ENCODE peak calls at places on chromosome 15, in seven cellular contexts. X, N, G, O, Q, P and T are unnamed samples.

GRCh38 chr15:29926083-29926388 is 103.8 kb upstream of the TJP1 start:
- DNase-seq in X (no peak), N (no peak), G (no peak), O (no peak), Q (no peak), P (no peak), T (no peak)

GRCh38 chr15:74438696-74439316 is 5.0 kb upstream of the SEMA7A start:
- DNase-seq in X (peak; percentile 61), N (peak; percentile 82), G (peak; percentile 67), O (peak; percentile 62), Q (peak; percentile 89), P (peak; percentile 54), T (peak; percentile 78)

GRCh38 chr15:36571301-36571700 is 8.1 kb upstream of the CDIN1 start:
- DNase-seq in X (no peak), N (no peak), G (peak; percentile 47), O (no peak), Q (peak; percentile 4), P (no peak), T (no peak)

GRCh38 chr15:69595009-69595825 is 142.6 kb downstream of the RPLP1 start:
- DNase-seq in X (no peak), N (no peak), G (no peak), O (no peak), Q (no peak), P (peak; percentile 63), T (no peak)

GRCh38 chr15:79168922-79169322 is 78.3 kb upstream of the RASGRF1 start:
- DNase-seq in X (peak; percentile 48), N (peak; percentile 55), G (peak; percentile 32), O (peak; percentile 51), Q (peak; percentile 62), P (peak; percentile 83), T (peak; percentile 28)

GRCh38 chr15:50176869-50177268 is 5.1 kb upstream of the SLC27A2 start:
- DNase-seq in X (no peak), N (no peak), G (peak; percentile 61), O (no peak), Q (peak; percentile 37), P (no peak), T (peak; percentile 27)

GRCh38 chr15:45640610-45641009 is 5.8 kb downstream of the SQOR start:
- DNase-seq in X (no peak), N (peak; percentile 78), G (peak; percentile 95), O (no peak), Q (peak; percentile 95), P (no peak), T (peak; percentile 93)

GRCh38 chr15:90306560-90306959 is 41.1 kb downstream of the NGRN start:
- DNase-seq in X (no peak), N (no peak), G (no peak), O (no peak), Q (no peak), P (no peak), T (no peak)

GRCh38 chr15:59662260-59662659 is 4.9 kb upstream of the GTF2A2 start:
- DNase-seq in X (no peak), N (peak; percentile 77), G (no peak), O (no peak), Q (peak; percentile 89), P (no peak), T (no peak)

GRCh38 chr15:99755692-99756409 is 22.6 kb upstream of the LYSMD4 start:
- DNase-seq in X (peak; percentile 27), N (peak; percentile 84), G (peak; percentile 68), O (peak; percentile 59), Q (peak; percentile 76), P (peak; percentile 61), T (peak; percentile 72)

GRCh38 chr15:55277116-55277564 is 12.5 kb downstream of the RAB27A start:
- DNase-seq in X (no peak), N (no peak), G (peak; percentile 60), O (no peak), Q (no peak), P (no peak), T (peak; percentile 41)

GRCh38 chr15:65377105-65377975 is 462 bp downstream of the IGDCC3 start:
- DNase-seq in X (peak; percentile 66), N (peak; percentile 25), G (peak; percentile 41), O (no peak), Q (peak; percentile 49), P (peak; percentile 67), T (peak; percentile 36)

GRCh38 chr15:70121656-70122297 is 24.1 kb upstream of the TLE3 start:
- DNase-seq in X (no peak), N (peak; percentile 97), G (peak; percentile 97), O (no peak), Q (peak; percentile 96), P (no peak), T (peak; percentile 49)

GRCh38 chr15:43776718-43777292 is at the start of gene ELL3:
- DNase-seq in X (peak; percentile 65), N (peak; percentile 68), G (peak; percentile 63), O (peak; percentile 31), Q (peak; percentile 88), P (peak; percentile 87), T (peak; percentile 82)

GRCh38 chr15:81274932-81275341 is 49.0 kb downstream of the STARD5 start:
- DNase-seq in X (peak; percentile 39), N (peak; percentile 93), G (peak; percentile 77), O (peak; percentile 86), Q (peak; percentile 81), P (peak; percentile 53), T (peak; percentile 74)

GRCh38 chr15:95760508-95760907 is 570.0 kb upstream of the NR2F2 start:
- DNase-seq in X (no peak), N (peak; percentile 15), G (peak; percentile 8), O (peak; percentile 54), Q (no peak), P (peak; percentile 15), T (peak; percentile 32)

GRCh38 chr15:66906660-66907059 is 158.7 kb upstream of the SMAD3 start:
- DNase-seq in X (no peak), N (no peak), G (no peak), O (no peak), Q (no peak), P (no peak), T (no peak)

GRCh38 chr15:57390583-57390982 is 14.3 kb downstream of the CGNL1 start:
- DNase-seq in X (no peak), N (no peak), G (no peak), O (no peak), Q (no peak), P (no peak), T (no peak)

GRCh38 chr15:58472221-58472620 is 40.4 kb downstream of the LIPC start:
- DNase-seq in X (no peak), N (peak; percentile 12), G (no peak), O (no peak), Q (no peak), P (no peak), T (no peak)

GRCh38 chr15:88688394-88688933 is 49.6 kb downstream of the ISG20 start:
- DNase-seq in X (no peak), N (no peak), G (no peak), O (no peak), Q (no peak), P (no peak), T (no peak)

GRCh38 chr15:37872661-37873060 is 61.8 kb upstream of the TMCO5A start:
- DNase-seq in X (no peak), N (no peak), G (no peak), O (no peak), Q (peak; percentile 19), P (peak; percentile 12), T (no peak)

GRCh38 chr15:73941044-73941443 is 14.8 kb downstream of the LOXL1 start:
- DNase-seq in X (no peak), N (peak; percentile 87), G (peak; percentile 83), O (no peak), Q (peak; percentile 99), P (no peak), T (peak; percentile 94)

GRCh38 chr15:96559087-96559486 is 228.6 kb downstream of the NR2F2 start:
- DNase-seq in X (no peak), N (no peak), G (no peak), O (no peak), Q (no peak), P (no peak), T (no peak)

GRCh38 chr15:78624651-78625590 is 4.1 kb upstream of the CHRNA3 start:
- DNase-seq in X (no peak), N (no peak), G (no peak), O (no peak), Q (no peak), P (no peak), T (no peak)

GRCh38 chr15:88191806-88192165 is 64.8 kb downstream of the NTRK3 start:
- DNase-seq in X (no peak), N (no peak), G (no peak), O (no peak), Q (no peak), P (no peak), T (no peak)